ENCODE peak calls at places on chromosomes 5 and 9, in eight cellular contexts. W, C, T, Y, B, M, F and O are unnamed samples.

GRCh38 chr9:2570615-2571479 is 50.7 kb upstream of the VLDLR start:
- DNase-seq in W (no peak), C (peak), T (peak), Y (peak), B (peak), M (no peak), F (peak), O (no peak)

GRCh38 chr5:36664762-36665161 is 58.4 kb downstream of the SLC1A3 start:
- DNase-seq in W (peak), C (no peak), T (no peak), Y (peak), B (no peak), M (no peak), F (no peak), O (no peak)

GRCh38 chr5:62587737-62588136 is 9.1 kb downstream of the LRRC70 start:
- DNase-seq in W (no peak), C (no peak), T (no peak), Y (no peak), B (no peak), M (no peak), F (no peak), O (no peak)

GRCh38 chr5:36666986-36667385 is 60.6 kb downstream of the SLC1A3 start:
- DNase-seq in W (no peak), C (no peak), T (no peak), Y (peak), B (no peak), M (no peak), F (no peak), O (no peak)

GRCh38 chr5:67268233-67269011 is 71.8 kb upstream of the CD180 start:
- DNase-seq in W (no peak), C (no peak), T (peak), Y (no peak), B (peak), M (peak), F (peak), O (peak)

GRCh38 chr9:37602817-37603216 is 10.4 kb upstream of the TOMM5 start:
- DNase-seq in W (no peak), C (no peak), T (peak), Y (no peak), B (no peak), M (no peak), F (no peak), O (no peak)

GRCh38 chr9:112168197-112168596 is 6.9 kb downstream of the SUSD1 start:
- DNase-seq in W (no peak), C (no peak), T (no peak), Y (no peak), B (no peak), M (no peak), F (no peak), O (no peak)

GRCh38 chr9:104682642-104683041 is 11.7 kb upstream of the OR13D1 start:
- DNase-seq in W (no peak), C (peak), T (no peak), Y (peak), B (peak), M (no peak), F (no peak), O (no peak)

GRCh38 chr5:1362242-1363015 is 17.5 kb upstream of the CLPTM1L start:
- DNase-seq in W (no peak), C (no peak), T (no peak), Y (no peak), B (no peak), M (no peak), F (no peak), O (no peak)

GRCh38 chr5:88244686-88245085 is 24.0 kb downstream of the TMEM161B start:
- DNase-seq in W (no peak), C (no peak), T (no peak), Y (peak), B (no peak), M (no peak), F (no peak), O (no peak)
- H3K27ac ChIP-seq in W (no peak), C (no peak), T (no peak), Y (no peak), B (no peak), M (no peak), F (no peak), O (no peak)

DNA sequence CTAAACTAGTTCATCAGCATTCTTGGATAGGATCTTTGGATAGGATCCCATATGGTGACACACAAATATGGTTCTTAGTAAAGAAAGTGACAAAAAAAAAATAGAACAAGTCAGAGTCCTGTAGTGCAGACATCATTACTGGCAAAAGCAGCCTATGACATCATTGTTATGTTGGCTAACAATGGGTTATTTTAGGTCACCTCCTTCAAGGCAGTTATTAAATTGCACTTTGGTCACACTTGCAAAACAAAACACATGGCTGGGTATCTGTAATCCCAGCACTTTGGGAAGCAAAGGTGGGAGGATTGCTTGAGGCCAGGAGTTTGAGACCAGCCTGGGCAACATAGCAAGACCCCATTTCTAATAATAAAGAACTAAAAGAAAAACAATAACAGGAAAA is 185.9 kb downstream of the KIAA0825 start:
- DNase-seq in W (no peak), C (no peak), T (no peak), Y (no peak), B (no peak), M (no peak), F (no peak), O (no peak)
- H3K27ac ChIP-seq in W (no peak), C (no peak), T (peak), Y (no peak), B (no peak), M (no peak), F (no peak), O (no peak)

DNA sequence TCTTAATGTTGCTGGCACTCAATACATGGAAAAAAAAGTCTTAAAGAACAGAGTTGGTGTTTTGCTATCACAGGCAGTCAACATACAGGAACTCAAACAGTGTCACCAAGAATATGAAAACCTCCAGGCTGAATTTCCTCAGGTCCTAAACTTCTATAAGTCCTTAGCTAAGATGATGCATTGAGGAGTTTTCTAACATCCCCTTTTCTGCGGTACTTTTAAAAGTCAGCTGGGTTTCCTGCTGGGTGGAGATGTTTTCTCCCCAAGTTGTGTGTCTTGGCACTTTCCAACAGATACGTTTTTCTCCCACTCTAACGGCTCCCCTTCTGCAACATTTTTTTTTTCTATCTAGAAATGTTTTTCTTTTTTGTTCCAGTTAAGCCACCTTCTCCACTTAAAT is 244.8 kb upstream of the HAPLN1 start:
- DNase-seq in W (no peak), C (no peak), T (no peak), Y (no peak), B (no peak), M (no peak), F (no peak), O (no peak)
- H3K27ac ChIP-seq in W (no peak), C (no peak), T (no peak), Y (no peak), B (no peak), M (no peak), F (no peak), O (no peak)

GRCh38 chr5:50975840-50976239 is 309.4 kb downstream of the PARP8 start:
- DNase-seq in W (no peak), C (no peak), T (no peak), Y (no peak), B (no peak), M (no peak), F (no peak), O (no peak)
- H3K27ac ChIP-seq in W (no peak), C (no peak), T (no peak), Y (no peak), B (no peak), M (no peak), F (no peak), O (no peak)

GRCh38 chr5:179833709-179834070 is 13.0 kb downstream of the SQSTM1 start:
- DNase-seq in W (no peak), C (no peak), T (no peak), Y (no peak), B (no peak), M (no peak), F (no peak), O (no peak)
- H3K27ac ChIP-seq in W (no peak), C (no peak), T (no peak), Y (no peak), B (no peak), M (no peak), F (no peak), O (peak)

DNA sequence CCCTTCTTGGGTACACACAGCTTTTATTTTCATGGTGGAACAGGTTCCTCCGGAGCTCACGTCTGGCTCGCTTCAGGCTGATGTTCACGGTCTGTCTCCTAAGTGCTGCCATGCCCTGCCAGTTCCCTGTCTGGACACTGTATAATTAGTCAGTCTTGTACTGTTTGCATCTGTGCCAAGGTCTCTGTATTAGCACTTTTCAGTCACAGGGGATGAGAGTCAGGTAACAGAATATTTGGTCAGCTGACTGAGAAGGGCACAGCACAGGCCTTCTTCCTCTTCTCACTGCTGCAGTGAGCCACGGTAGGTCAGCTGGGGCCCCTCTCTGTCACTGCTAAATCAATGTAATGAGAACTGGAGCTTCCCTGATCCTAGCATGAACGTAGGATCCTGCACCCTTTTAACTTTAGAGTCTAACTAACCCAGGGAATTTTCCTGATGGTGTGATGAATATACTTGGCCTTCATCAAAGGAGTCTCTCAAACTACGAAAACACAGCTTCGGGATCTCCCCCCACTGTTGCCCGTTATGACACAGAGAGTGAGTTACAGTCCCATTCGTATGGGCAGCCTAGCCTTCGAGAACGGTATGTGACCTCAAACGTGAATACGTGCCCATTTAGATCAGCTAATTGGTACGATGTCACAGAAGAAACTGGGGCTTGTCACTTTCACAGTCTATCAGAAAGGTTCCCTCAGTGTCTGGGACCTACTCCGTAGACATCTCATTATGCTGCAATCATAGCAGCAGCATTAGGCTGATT is 354.1 kb upstream of the RFX3 start:
- DNase-seq in W (no peak), C (no peak), T (no peak), Y (no peak), B (no peak), M (no peak), F (no peak), O (no peak)
- H3K27ac ChIP-seq in W (no peak), C (no peak), T (no peak), Y (no peak), B (no peak), M (no peak), F (no peak), O (peak)

DNA sequence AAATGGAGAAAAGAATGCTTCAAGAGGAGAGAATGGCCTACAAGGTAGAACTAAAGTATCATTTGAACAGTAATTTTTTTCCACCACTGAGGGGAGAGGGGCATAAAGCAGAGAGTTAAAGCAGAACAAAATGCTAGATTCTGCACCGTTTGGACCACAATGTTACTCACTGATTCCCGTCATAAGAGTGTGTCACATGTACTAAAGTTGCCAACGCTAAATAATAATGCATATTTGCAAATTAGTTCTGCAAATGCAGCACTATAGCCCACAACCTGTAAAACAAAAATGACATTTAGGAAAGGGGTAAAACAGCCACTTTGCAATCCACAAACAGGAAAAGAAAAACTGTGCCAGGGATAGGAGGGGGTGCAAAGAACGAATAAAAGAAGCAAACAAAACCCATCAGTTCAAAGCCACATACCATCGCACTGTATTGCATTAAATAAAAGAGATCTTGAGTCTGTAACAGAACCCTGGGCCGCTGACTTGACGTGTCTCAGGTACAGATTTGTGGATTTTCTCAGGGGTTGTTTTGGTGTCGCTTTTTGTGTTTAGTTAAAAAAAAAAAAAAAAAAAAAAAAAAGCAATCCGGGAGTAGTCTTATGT is 7.7 kb upstream of the NFIB start:
- DNase-seq in W (no peak), C (no peak), T (no peak), Y (no peak), B (no peak), M (no peak), F (no peak), O (no peak)
- H3K27ac ChIP-seq in W (no peak), C (no peak), T (peak), Y (peak), B (no peak), M (peak), F (peak), O (peak)

GRCh38 chr5:10374623-10375022 is 21.1 kb downstream of the MARCHF6 start:
- DNase-seq in W (no peak), C (no peak), T (no peak), Y (no peak), B (no peak), M (no peak), F (no peak), O (no peak)
- H3K27ac ChIP-seq in W (no peak), C (peak), T (no peak), Y (no peak), B (no peak), M (peak), F (no peak), O (no peak)